ENCODE peak calls at places on chromosomes 5 and 9, in ten cellular contexts. H is thoracic aorta; R is mammary epithelial cell; J is mesenchymal stem cell; F is HFF-Myc; L is HL-60; Q is CD8-positive, alpha-beta memory T cell; X is heart left ventricle; S is CD8-positive, alpha-beta T cell; Z is IMR-90. E is an unnamed sample.

GRCh38 chr5:18113724-18114123 is 479.5 kb downstream of the TAF11L14 start:
- DNase-seq in J (no peak), F (no peak), Z (peak), L (no peak), H (no peak), R (peak), X (no peak), Q (no peak), S (no peak), E (no peak)

GRCh38 chr9:121837113-121838010 is 185.9 kb downstream of the DAB2IP start:
- DNase-seq in J (no peak), Z (peak), L (no peak), F (no peak), S (no peak), Q (no peak), H (no peak), X (no peak), R (no peak), E (no peak)

GRCh38 chr5:126369995-126370731 is 53.0 kb upstream of the GRAMD2B start:
- DNase-seq in Q (no peak), R (no peak), S (no peak), H (no peak), F (no peak), J (peak), Z (peak), X (no peak), L (no peak), E (no peak)

GRCh38 chr5:35131723-35132122 is 84.0 kb upstream of the AGXT2 start:
- DNase-seq in Z (peak), Q (no peak), L (no peak), F (no peak), R (no peak), S (no peak), J (no peak), H (no peak), X (no peak), E (no peak)

GRCh38 chr5:10737880-10738279 is 23.2 kb downstream of the DAP start:
- DNase-seq in X (no peak), J (no peak), L (no peak), Z (no peak), Q (no peak), H (no peak), S (no peak), F (no peak), R (no peak), E (no peak)

GRCh38 chr5:176466245-176466871 is 18.2 kb downstream of the FAF2 start:
- DNase-seq in Q (no peak), Z (peak), J (peak), H (no peak), S (no peak), L (peak), X (no peak), R (peak), F (no peak), E (peak)

GRCh38 chr9:108664309-108665255 is 191.2 kb downstream of the ACTL7B start:
- DNase-seq in Q (no peak), H (no peak), J (no peak), F (no peak), X (no peak), S (no peak), L (no peak), R (no peak), Z (no peak), E (no peak)

GRCh38 chr9:75907329-75907728 is 16.9 kb downstream of the PCSK5 start:
- DNase-seq in J (peak), F (no peak), R (no peak), Q (no peak), S (no peak), X (no peak), H (no peak), Z (peak), L (no peak), E (no peak)

GRCh38 chr9:37437616-37438015 is 15.1 kb downstream of the GRHPR start:
- DNase-seq in S (no peak), R (no peak), J (no peak), X (no peak), H (no peak), Q (no peak), F (no peak), L (no peak), Z (no peak), E (no peak)

GRCh38 chr9:26205316-26205715 is 527.1 kb upstream of the TUSC1 start:
- DNase-seq in Q (no peak), L (no peak), X (no peak), Z (no peak), J (no peak), F (no peak), R (no peak), H (no peak), S (no peak), E (no peak)

GRCh38 chr5:11012295-11012694 is 251.3 kb upstream of the DAP start:
- DNase-seq in X (peak), F (no peak), S (no peak), J (no peak), Z (no peak), R (no peak), L (no peak), H (no peak), Q (no peak), E (no peak)

GRCh38 chr9:89677696-89678393 is 73.0 kb downstream of the GADD45G start:
- DNase-seq in L (no peak), Z (no peak), X (no peak), J (no peak), Q (no peak), F (no peak), H (no peak), R (no peak), S (no peak), E (peak)

GRCh38 chr5:96855041-96855872 is 21.0 kb upstream of the ERAP2 start:
- DNase-seq in J (peak), F (no peak), Q (no peak), X (no peak), S (no peak), R (no peak), L (no peak), Z (peak), H (no peak), E (peak)

GRCh38 chr9:89639961-89640360 is 35.1 kb downstream of the GADD45G start:
- DNase-seq in H (no peak), R (no peak), S (no peak), J (no peak), F (no peak), Z (no peak), Q (no peak), X (no peak), L (no peak), E (no peak)

GRCh38 chr9:133569891-133570651 is 35.6 kb downstream of the ADAMTSL2 start:
- DNase-seq in Z (no peak), J (no peak), H (no peak), R (no peak), F (no peak), L (no peak), S (no peak), X (no peak), Q (no peak), E (no peak)

GRCh38 chr5:61809651-61810050 is 477.6 kb downstream of the ZSWIM6 start:
- DNase-seq in Z (no peak), J (no peak), Q (no peak), S (no peak), R (peak), L (no peak), F (no peak), H (no peak), X (no peak), E (no peak)

GRCh38 chr9:113888976-113889375 is 12.9 kb downstream of the ZNF618 start:
- DNase-seq in F (no peak), R (no peak), Q (no peak), X (no peak), S (no peak), Z (no peak), H (no peak), J (no peak), L (no peak), E (no peak)

GRCh38 chr9:87285183-87285582 is 212.5 kb upstream of the DAPK1 start:
- DNase-seq in H (no peak), L (no peak), Z (peak), Q (no peak), X (no peak), F (no peak), J (peak), S (no peak), R (no peak), E (no peak)

GRCh38 chr9:26375448-26375847 is 517.2 kb downstream of the CAAP1 start:
- DNase-seq in S (no peak), J (no peak), F (no peak), X (no peak), Q (no peak), L (no peak), H (no peak), R (peak), Z (peak), E (peak)

GRCh38 chr5:179275381-179275878 is 69.8 kb downstream of the ADAMTS2 start:
- DNase-seq in L (no peak), R (no peak), F (no peak), H (no peak), Q (no peak), J (no peak), Z (no peak), X (no peak), S (no peak), E (no peak)

GRCh38 chr5:83450183-83450839 is 21.2 kb upstream of the VCAN start:
- DNase-seq in R (peak), S (no peak), L (no peak), Z (no peak), X (no peak), F (no peak), Q (no peak), J (no peak), H (no peak), E (no peak)

GRCh38 chr5:159106569-159107282 is 7.0 kb upstream of the EBF1 start:
- DNase-seq in H (no peak), R (peak), F (no peak), X (peak), S (peak), Q (peak), J (peak), L (peak), Z (peak), E (peak)

GRCh38 chr9:85237478-85237877 is 504.3 kb downstream of the AGTPBP1 start:
- DNase-seq in H (no peak), S (no peak), Z (no peak), X (no peak), R (no peak), Q (no peak), F (no peak), J (no peak), L (no peak), E (no peak)

GRCh38 chr9:13278368-13279246 is 885 bp downstream of the MPDZ start:
- DNase-seq in Q (no peak), S (no peak), F (no peak), Z (peak), J (peak), H (peak), R (peak), L (no peak), X (peak), E (no peak)

GRCh38 chr9:120783611-120784047 is 9.6 kb downstream of the FBXW2 start:
- DNase-seq in X (no peak), Z (peak), F (no peak), S (no peak), Q (no peak), J (peak), H (no peak), L (peak), R (peak), E (peak)

GRCh38 chr5:152443935-152444334 is 38.9 kb upstream of the NMUR2 start:
- DNase-seq in L (no peak), J (no peak), F (no peak), Q (no peak), H (no peak), R (no peak), S (no peak), X (no peak), Z (no peak), E (no peak)

GRCh38 chr9:99690573-99690972 is 131.1 kb upstream of the NR4A3 start:
- DNase-seq in R (no peak), X (no peak), H (no peak), L (no peak), F (no peak), S (no peak), J (no peak), Z (no peak), Q (no peak), E (no peak)

GRCh38 chr5:122101636-122102285 is 23.7 kb upstream of the LOX start:
- DNase-seq in X (no peak), J (peak), F (no peak), Q (no peak), S (no peak), Z (peak), L (no peak), H (no peak), R (peak), E (no peak)

GRCh38 chr9:126171641-126172040 is 155.0 kb upstream of the MVB12B start:
- DNase-seq in X (no peak), H (no peak), Q (no peak), J (no peak), R (no peak), L (no peak), S (no peak), Z (no peak), F (no peak), E (no peak)

GRCh38 chr5:7763621-7764072 is 87.3 kb downstream of the CFAP90 start:
- DNase-seq in H (no peak), X (no peak), F (no peak), L (no peak), S (no peak), R (no peak), Z (no peak), Q (no peak), J (no peak), E (no peak)

GRCh38 chr9:7146582-7146981 is 388.8 kb downstream of the KDM4C start:
- DNase-seq in F (no peak), H (no peak), R (peak), J (peak), X (no peak), Z (no peak), L (no peak), Q (no peak), S (no peak), E (no peak)

GRCh38 chr5:10556331-10556807 is 7.5 kb upstream of the ANKRD33B start:
- DNase-seq in Q (no peak), H (no peak), R (peak), J (peak), X (no peak), Z (peak), S (no peak), F (no peak), L (no peak), E (peak)

GRCh38 chr9:14027114-14027812 is 286.7 kb downstream of the NFIB start:
- DNase-seq in X (peak), J (no peak), H (no peak), L (no peak), F (no peak), Z (no peak), S (no peak), Q (no peak), R (no peak), E (no peak)

GRCh38 chr9:81984911-81985310 is 3.7 kb upstream of the SPATA31D1 start:
- DNase-seq in F (no peak), Q (no peak), X (no peak), L (no peak), J (no peak), R (peak), H (no peak), Z (peak), S (no peak), E (no peak)

GRCh38 chr5:34686762-34687268 is 30.7 kb downstream of the RAI14 start:
- DNase-seq in F (peak), J (peak), H (peak), S (no peak), Z (peak), R (peak), Q (no peak), X (peak), L (no peak), E (peak)

GRCh38 chr9:105466898-105467455 is 19.1 kb downstream of the FSD1L start:
- DNase-seq in R (no peak), Q (no peak), S (no peak), H (no peak), L (no peak), F (no peak), X (no peak), Z (peak), J (peak), E (no peak)

GRCh38 chr5:40410939-40411635 is 268.6 kb upstream of the PTGER4 start:
- DNase-seq in L (peak), R (peak), J (peak), Q (no peak), S (no peak), H (no peak), Z (peak), X (peak), F (no peak), E (no peak)

GRCh38 chr5:104400941-104401340 is 838.4 kb upstream of the NUDT12 start:
- DNase-seq in F (no peak), X (no peak), L (no peak), R (no peak), J (no peak), S (no peak), Q (no peak), H (no peak), Z (no peak), E (no peak)

GRCh38 chr5:124054564-124054963 is 542.6 kb downstream of the CSNK1G3 start:
- DNase-seq in H (no peak), Z (no peak), L (no peak), X (no peak), F (no peak), R (no peak), J (no peak), S (no peak), Q (no peak), E (no peak)
- H3K4me3 ChIP-seq in H (no peak), Z (no peak), L (no peak), X (no peak), F (no peak), R (no peak), J (no peak), S (no peak), Q (no peak), E (no peak)

GRCh38 chr9:110847661-110848060 is 179.1 kb downstream of the MUSK start:
- DNase-seq in Q (no peak), S (no peak), J (no peak), F (no peak), H (no peak), L (peak), R (no peak), X (no peak), Z (peak), E (no peak)
- H3K4me3 ChIP-seq in Q (no peak), S (no peak), J (no peak), F (no peak), H (peak), L (no peak), R (no peak), X (no peak), Z (no peak), E (no peak)

GRCh38 chr9:135187365-135187764 is 99.9 kb downstream of the OLFM1 start:
- DNase-seq in R (no peak), Q (no peak), Z (no peak), F (no peak), S (no peak), L (no peak), H (no peak), X (no peak), J (no peak), E (no peak)
- H3K4me3 ChIP-seq in R (no peak), Q (no peak), Z (no peak), F (no peak), S (no peak), L (no peak), H (no peak), X (no peak), J (no peak), E (no peak)

GRCh38 chr5:32574540-32575175 is 10.7 kb upstream of the SUB1 start:
- DNase-seq in J (no peak), S (no peak), R (no peak), Q (no peak), H (no peak), F (no peak), Z (no peak), X (no peak), L (no peak), E (no peak)

GRCh38 chr5:32583582-32584232 is 1.6 kb upstream of the SUB1 start:
- DNase-seq in S (no peak), Z (no peak), Q (peak), F (no peak), X (no peak), L (no peak), H (no peak), J (no peak), R (peak), E (no peak)

GRCh38 chr5:32581010-32581785 is 4.2 kb upstream of the SUB1 start:
- DNase-seq in Z (no peak), F (no peak), J (no peak), H (no peak), L (no peak), Q (no peak), X (no peak), R (no peak), S (no peak), E (no peak)

GRCh38 chr5:32578764-32579163 is 6.6 kb upstream of the SUB1 start:
- DNase-seq in R (no peak), H (no peak), J (no peak), F (no peak), Q (no peak), Z (no peak), X (no peak), L (no peak), S (no peak), E (no peak)

GRCh38 chr5:32578362-32578761 is 7.0 kb upstream of the SUB1 start:
- DNase-seq in J (no peak), S (no peak), F (no peak), L (no peak), H (no peak), Z (no peak), R (no peak), X (no peak), Q (no peak), E (no peak)
- H3K4me3 ChIP-seq in J (no peak), S (no peak), F (no peak), L (no peak), H (no peak), Z (no peak), R (no peak), X (no peak), Q (no peak), E (no peak)

GRCh38 chr9:93955356-93956182 is 414 bp upstream of the BARX1 start:
- DNase-seq in F (no peak), H (no peak), R (no peak), L (no peak), Z (no peak), Q (no peak), J (no peak), S (no peak), X (no peak), E (no peak)
- H3K4me3 ChIP-seq in F (no peak), H (peak), R (no peak), L (no peak), Z (no peak), Q (no peak), J (no peak), S (peak), X (no peak), E (peak)

GRCh38 chr5:12703254-12703653 is 799.0 kb upstream of the CTNND2 start:
- DNase-seq in Q (no peak), X (no peak), F (no peak), L (no peak), J (no peak), Z (no peak), S (no peak), H (no peak), R (no peak), E (no peak)

GRCh38 chr5:12707560-12707959 is 803.3 kb upstream of the CTNND2 start:
- DNase-seq in Z (no peak), Q (no peak), X (no peak), F (no peak), R (no peak), H (no peak), S (no peak), J (no peak), L (no peak), E (no peak)

DNA sequence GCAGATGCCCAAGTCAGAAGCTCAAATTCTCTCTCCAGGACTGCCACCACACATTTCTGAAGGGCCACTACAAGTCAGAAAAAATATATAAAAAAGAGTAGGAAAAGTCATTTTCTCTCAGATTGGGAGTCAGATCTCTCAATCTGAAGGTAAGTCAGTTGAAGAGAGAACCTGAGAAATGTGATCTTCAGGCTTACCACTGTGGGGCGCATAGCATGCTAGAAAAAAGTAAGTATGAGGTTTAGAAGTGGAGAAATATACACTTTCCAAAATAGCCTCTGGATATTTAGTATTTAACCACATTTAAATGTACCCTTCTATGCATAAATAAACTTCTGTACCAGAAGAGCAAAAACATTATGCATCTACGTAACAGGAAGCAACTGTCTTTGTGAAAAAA is 800.7 kb upstream of the CTNND2 start:
- DNase-seq in H (no peak), S (no peak), L (no peak), Z (no peak), X (no peak), J (no peak), F (no peak), R (peak), Q (no peak), E (no peak)
- H3K4me3 ChIP-seq in H (no peak), S (no peak), L (no peak), Z (no peak), X (no peak), J (no peak), F (no peak), R (no peak), Q (no peak), E (no peak)

GRCh38 chr5:161545701-161546462 is 643 bp downstream of the GABRB2 start:
- DNase-seq in F (no peak), L (no peak), Z (no peak), R (no peak), X (no peak), H (no peak), J (no peak), S (no peak), Q (no peak), E (no peak)

GRCh38 chr5:161546463-161547301 is at the start of gene GABRB2:
- DNase-seq in S (no peak), Z (no peak), J (peak), X (no peak), L (peak), Q (no peak), F (no peak), H (no peak), R (peak), E (no peak)

GRCh38 chr5:161547573-161548471 is 1.3 kb upstream of the GABRB2 start:
- DNase-seq in L (no peak), H (no peak), S (no peak), J (no peak), R (no peak), X (no peak), Z (no peak), F (no peak), Q (no peak), E (no peak)

GRCh38 chr5:161548472-161549094 is 2.1 kb upstream of the GABRB2 start:
- DNase-seq in R (no peak), Q (no peak), H (no peak), J (no peak), X (no peak), Z (no peak), L (no peak), S (no peak), F (no peak), E (no peak)

DNA sequence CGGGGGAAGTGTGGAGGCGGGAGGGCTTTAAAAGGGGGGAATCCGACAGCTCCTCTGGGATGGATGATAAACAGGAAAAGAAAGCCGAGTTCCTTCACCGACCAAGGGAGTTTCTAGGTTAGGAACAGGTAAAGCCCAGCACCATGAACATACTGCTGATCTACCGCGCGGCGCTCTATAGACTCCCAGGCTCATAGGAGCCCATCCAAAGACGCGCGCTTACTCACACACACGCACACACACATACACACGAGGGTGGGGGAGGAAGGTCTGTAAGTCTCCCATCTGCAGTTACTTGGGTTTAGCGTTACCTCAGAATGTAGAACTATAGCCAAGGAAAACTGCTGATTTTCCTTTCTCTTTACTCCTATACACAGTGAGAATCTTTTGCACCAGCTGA is 2.6 kb upstream of the GABRB2 start:
- DNase-seq in L (no peak), J (no peak), X (no peak), H (no peak), S (no peak), F (no peak), Z (no peak), Q (no peak), R (no peak), E (no peak)
- H3K4me3 ChIP-seq in L (no peak), J (no peak), X (no peak), H (no peak), S (no peak), F (no peak), Z (no peak), Q (no peak), R (no peak), E (no peak)

E was measured in skeletal muscle cell.